ENCODE peak calls at places on chromosomes 5 and 9, in five cellular contexts. F is HepG2, Y is A549, P is GM12878, R is H1. S is an unnamed sample.

GRCh38 chr5:141756196-141756595 is 74.2 kb upstream of the ARAP3 start:
- DNase-seq in P (no peak), Y (no peak), R (no peak), F (no peak), S (no peak)

GRCh38 chr9:132853482-132853881 is 24.6 kb downstream of the AK8 start:
- DNase-seq in F (no peak), P (no peak), R (no peak), Y (no peak), S (no peak)

GRCh38 chr5:136202800-136203199 is 9.8 kb upstream of the SMIM32 start:
- DNase-seq in F (no peak), R (peak; percentile 76), Y (no peak), P (no peak), S (no peak)

GRCh38 chr5:142012186-142012785 is 541 bp downstream of the GNPDA1 start:
- DNase-seq in F (peak; percentile 9), Y (peak; percentile 71), R (peak; percentile 86), P (no peak), S (peak; percentile 48)

GRCh38 chr9:92735907-92736600 is 28.6 kb downstream of the BICD2 start:
- DNase-seq in Y (no peak), F (no peak), R (no peak), P (no peak), S (no peak)

GRCh38 chr5:88665750-88666215 is 217.2 kb downstream of the MEF2C start:
- DNase-seq in Y (no peak), F (no peak), R (no peak), P (no peak), S (no peak)

GRCh38 chr5:104576677-104577076 is 1014.1 kb upstream of the NUDT12 start:
- DNase-seq in R (no peak), P (no peak), Y (no peak), F (no peak), S (no peak)

GRCh38 chr5:10111575-10111974 is 138.1 kb downstream of the ATPSCKMT start:
- DNase-seq in Y (peak; percentile 35), P (no peak), F (peak; percentile 18), R (peak; percentile 68), S (peak; percentile 21)

GRCh38 chr5:146805099-146805498 is 73.5 kb downstream of the PPP2R2B start:
- DNase-seq in Y (no peak), F (no peak), P (no peak), R (no peak), S (no peak)

GRCh38 chr9:128972956-128973355 is 25.5 kb downstream of the NUP188 start:
- DNase-seq in Y (peak; percentile 23), F (no peak), R (no peak), P (no peak), S (no peak)

GRCh38 chr5:77893225-77893860 is 117.2 kb upstream of the TBCA start:
- DNase-seq in F (peak; percentile 27), P (no peak), Y (peak; percentile 83), R (no peak), S (peak; percentile 79)

GRCh38 chr9:123679330-123679987 is 250.5 kb downstream of the DENND1A start:
- DNase-seq in Y (no peak), P (peak; percentile 95), R (no peak), F (peak; percentile 88), S (no peak)

GRCh38 chr5:77353251-77353650 is 138.9 kb downstream of the WDR41 start:
- DNase-seq in R (no peak), P (no peak), Y (no peak), F (no peak), S (no peak)

GRCh38 chr5:135304352-135305221 is 94.4 kb downstream of the MACROH2A1 start:
- DNase-seq in R (no peak), P (no peak), Y (no peak), F (peak; percentile 83), S (no peak)

GRCh38 chr5:163963881-163964280 is 458.5 kb downstream of the MAT2B start:
- DNase-seq in Y (no peak), F (no peak), R (no peak), P (no peak), S (no peak)

GRCh38 chr5:123496892-123497291 is 15.1 kb upstream of the CSNK1G3 start:
- DNase-seq in P (no peak), R (no peak), F (no peak), Y (no peak), S (no peak)

GRCh38 chr5:132024789-132025402 is 13.4 kb upstream of the ACSL6 start:
- DNase-seq in Y (no peak), R (no peak), P (no peak), F (no peak), S (no peak)

GRCh38 chr5:138948391-138949222 is 73.5 kb upstream of the LRRTM2 start:
- DNase-seq in F (no peak), Y (no peak), P (no peak), R (no peak), S (no peak)

GRCh38 chr9:88736136-88736637 is 201.2 kb downstream of the NXNL2 start:
- DNase-seq in F (no peak), Y (no peak), P (no peak), R (no peak), S (no peak)

GRCh38 chr9:121992571-121993212 is 100.4 kb downstream of the TTLL11 start:
- DNase-seq in F (peak; percentile 65), Y (peak; percentile 74), R (no peak), P (no peak), S (peak; percentile 69)

GRCh38 chr5:34015120-34015807 is 7.4 kb upstream of the AMACR start:
- DNase-seq in F (no peak), P (no peak), R (no peak), Y (no peak), S (no peak)

GRCh38 chr9:101711330-101711941 is 27.0 kb downstream of the GRIN3A start:
- DNase-seq in R (peak; percentile 85), P (no peak), F (peak; percentile 23), Y (peak; percentile 28), S (no peak)

GRCh38 chr5:102958481-102959011 is 161.4 kb downstream of the GIN1 start:
- DNase-seq in F (no peak), R (no peak), P (no peak), Y (peak; percentile 36), S (peak; percentile 45)

GRCh38 chr9:86749530-86750275 is 197.6 kb downstream of the GAS1 start:
- DNase-seq in F (no peak), P (no peak), Y (no peak), R (no peak), S (no peak)

GRCh38 chr9:78462616-78463015 is 165.7 kb downstream of the PSAT1 start:
- DNase-seq in R (no peak), Y (no peak), P (no peak), F (no peak), S (no peak)

GRCh38 chr9:93456504-93456903 is 3.1 kb upstream of the FAM120AOS start:
- DNase-seq in P (no peak), R (no peak), Y (no peak), F (no peak), S (no peak)

GRCh38 chr9:137502008-137502913 is 43.1 kb upstream of the NSMF start:
- DNase-seq in Y (peak; percentile 66), R (no peak), P (no peak), F (no peak), S (no peak)

GRCh38 chr5:159552751-159553150 is 222.5 kb upstream of the IL12B start:
- DNase-seq in P (no peak), Y (no peak), F (no peak), R (no peak), S (no peak)

GRCh38 chr5:72428664-72429063 is 78.5 kb downstream of the ZNF366 start:
- DNase-seq in Y (no peak), P (no peak), F (no peak), R (no peak), S (no peak)

GRCh38 chr9:126934441-126934840 is 19.9 kb downstream of the RALGPS1 start:
- DNase-seq in F (no peak), R (no peak), Y (no peak), P (no peak), S (no peak)

GRCh38 chr5:13350754-13351153 is 593.7 kb downstream of the DNAH5 start:
- DNase-seq in F (no peak), Y (no peak), P (no peak), R (no peak), S (no peak)

GRCh38 chr9:93080406-93080805 is 15.6 kb upstream of the CARD19 start:
- DNase-seq in R (no peak), Y (no peak), F (no peak), P (no peak), S (no peak)

GRCh38 chr5:11319851-11320580 is 559.0 kb upstream of the DAP start:
- DNase-seq in F (peak; percentile 10), P (no peak), Y (no peak), R (no peak), S (no peak)

DNA sequence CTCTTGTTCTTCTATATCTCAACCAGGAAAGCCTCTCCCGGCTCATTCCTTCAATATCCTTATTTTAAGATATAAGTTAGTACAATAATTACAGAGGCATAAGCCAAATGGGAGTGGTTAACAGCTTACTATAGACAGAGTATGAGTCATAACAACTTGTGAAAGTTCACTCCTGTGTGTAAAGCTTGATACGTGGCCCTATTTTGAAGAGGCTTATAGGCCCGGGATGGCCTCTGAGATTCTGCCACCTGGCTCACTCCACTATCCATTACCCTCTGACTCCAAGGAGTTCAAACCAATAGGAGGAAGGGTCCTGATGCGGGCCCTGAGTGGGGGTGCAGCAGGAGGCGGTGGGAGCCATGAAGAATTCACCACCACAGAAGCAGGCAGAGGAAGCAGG is 36.6 kb downstream of the B4GALT1 start:
- DNase-seq in R (no peak), F (no peak), Y (no peak), P (no peak), S (no peak)
- TF ChIP-seq RAD21 in R (no peak), F (no peak), Y (no peak), P (peak; percentile 4), S (no peak)

DNA sequence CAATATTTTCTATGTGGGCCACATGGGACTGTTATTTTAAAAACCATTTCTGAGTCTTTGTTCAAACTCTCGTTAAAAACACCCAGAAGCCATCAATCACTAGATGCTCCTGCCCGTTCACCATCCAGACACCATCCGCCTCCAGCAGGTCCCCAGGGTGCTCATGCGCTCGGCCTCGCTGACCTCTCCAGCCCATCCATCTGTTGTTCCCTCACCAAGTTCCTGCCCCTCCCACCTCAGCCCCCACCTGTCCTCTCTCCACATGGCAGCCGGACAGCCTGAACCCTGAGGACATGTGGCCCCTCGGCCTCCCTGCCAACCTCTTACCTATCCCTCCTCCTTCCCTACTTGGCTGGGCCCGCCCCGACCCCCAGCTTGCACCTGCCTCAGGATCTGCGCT is 31.6 kb downstream of the NSUN2 start:
- DNase-seq in Y (no peak), F (no peak), R (no peak), P (no peak), S (no peak)
- TF ChIP-seq RAD21 in Y (no peak), F (no peak), R (no peak), P (no peak), S (no peak)

DNA sequence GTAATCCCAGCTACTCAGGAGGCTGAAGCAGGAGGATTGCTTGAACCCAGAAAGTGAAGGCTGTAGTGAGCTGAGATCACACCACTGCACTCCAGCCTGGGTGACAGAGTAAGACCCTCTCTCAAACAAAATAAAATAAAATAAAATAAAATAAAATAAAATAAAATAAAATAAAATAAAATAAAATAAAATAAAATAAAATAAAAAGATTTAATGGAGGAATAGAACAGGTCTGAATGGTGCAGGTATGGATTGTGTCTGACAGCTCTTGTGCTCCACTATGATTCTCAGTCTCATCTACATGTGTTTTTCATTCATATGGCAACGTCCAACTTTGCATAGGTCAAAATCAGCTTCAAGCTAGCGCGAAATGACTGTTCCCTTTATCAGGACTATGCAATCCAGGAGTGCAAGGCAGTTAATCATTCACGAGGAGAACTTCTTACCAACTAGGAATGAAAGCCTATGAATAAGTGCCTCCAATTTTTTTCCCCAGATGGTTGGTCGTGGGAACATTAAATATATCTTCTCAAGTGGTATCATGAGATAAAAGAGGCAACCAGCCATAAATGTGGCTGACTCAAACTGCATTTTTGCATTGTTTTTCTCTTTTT is 1392.3 kb upstream of the CDH9 start:
- DNase-seq in P (no peak), R (no peak), Y (peak; percentile 6), F (no peak), S (no peak)
- TF ChIP-seq RAD21 in P (no peak), R (no peak), Y (no peak), F (no peak), S (no peak)

GRCh38 chr5:155056644-155057269 is 43.2 kb downstream of the KIF4B start:
- DNase-seq in Y (no peak), F (no peak), P (no peak), R (peak; percentile 23), S (no peak)
- TF ChIP-seq RAD21 in Y (no peak), F (no peak), P (no peak), R (no peak), S (no peak)

S was measured in HCT116.